ENCODE peak calls at places on chromosomes 12 and 14, in nine cellular contexts. S is prostate gland, P is Peyer's patch, W is mucosa of descending colon, Z is right lobe of liver, N is lung, C is cardiac muscle cell, K is pancreas, J is transverse colon. U is an unnamed sample. For H3K9me3, the result is how much of the 10 kb centered on the place peaks cover.

GRCh38 chr14:30874120-30874998 is at the start of gene COCH:
- DNase-seq in S (no peak), W (peak), Z (peak), N (no peak), C (peak), J (peak), K (peak), P (peak), U (peak)

GRCh38 chr12:24048446-24048845 is 99.0 kb upstream of the SOX5 start:
- DNase-seq in P (no peak), J (no peak), S (no peak), Z (no peak), W (no peak), C (no peak), N (no peak), K (no peak), U (no peak)

GRCh38 chr12:12533238-12533829 is 29.3 kb downstream of the DUSP16 start:
- DNase-seq in C (peak), Z (peak), K (peak), S (no peak), W (peak), N (peak), P (no peak), J (peak), U (peak)

GRCh38 chr12:96710127-96710745 is 196.8 kb upstream of the NEDD1 start:
- DNase-seq in Z (no peak), N (no peak), J (no peak), K (no peak), S (peak), W (no peak), C (peak), P (no peak), U (no peak)

GRCh38 chr12:9606247-9606646 is 1.5 kb downstream of the KLRB1 start:
- DNase-seq in K (no peak), P (no peak), W (no peak), S (no peak), Z (no peak), C (no peak), N (no peak), J (no peak), U (no peak)

GRCh38 chr14:51209457-51209856 is 30.6 kb upstream of the TMX1 start:
- DNase-seq in K (no peak), J (no peak), C (no peak), W (no peak), Z (no peak), P (no peak), N (no peak), S (no peak), U (no peak)

GRCh38 chr12:92297932-92298681 is 152.5 kb upstream of the BTG1 start:
- DNase-seq in K (no peak), W (no peak), C (no peak), N (no peak), J (no peak), Z (no peak), S (no peak), P (no peak), U (no peak)

GRCh38 chr14:77917802-77918201 is 117.9 kb downstream of the ADCK1 start:
- DNase-seq in C (no peak), P (no peak), N (no peak), Z (no peak), W (no peak), J (no peak), K (no peak), S (no peak), U (no peak)

GRCh38 chr12:9378430-9378835 is 170.2 kb upstream of the PZP start:
- DNase-seq in J (no peak), Z (no peak), S (no peak), P (no peak), W (no peak), K (no peak), C (no peak), N (no peak), U (no peak)

GRCh38 chr12:131130311-131130911 is 176.7 kb downstream of the ADGRD1 start:
- DNase-seq in K (no peak), Z (no peak), N (no peak), J (no peak), C (no peak), S (no peak), P (no peak), W (no peak), U (no peak)

GRCh38 chr12:95661360-95661759 is 110.1 kb upstream of the USP44 start:
- DNase-seq in P (no peak), Z (no peak), W (no peak), J (no peak), S (no peak), N (no peak), K (no peak), C (no peak), U (no peak)

GRCh38 chr12:94100254-94100653 is 48.1 kb upstream of the PLXNC1 start:
- DNase-seq in N (no peak), W (no peak), C (no peak), S (no peak), Z (no peak), J (no peak), K (no peak), P (no peak), U (no peak)

GRCh38 chr12:6116481-6117021 is 7.9 kb downstream of the VWF start:
- DNase-seq in Z (peak), P (peak), J (no peak), S (no peak), W (no peak), C (no peak), N (no peak), K (no peak), U (no peak)

GRCh38 chr12:12141000-12141399 is 70.3 kb downstream of the BCL2L14 start:
- DNase-seq in J (no peak), C (no peak), Z (no peak), S (no peak), W (no peak), N (no peak), P (no peak), K (no peak), U (no peak)

GRCh38 chr12:123696641-123697040 is 15.5 kb upstream of the ATP6V0A2 start:
- DNase-seq in Z (no peak), P (no peak), J (no peak), S (no peak), K (no peak), N (no peak), C (no peak), W (no peak), U (no peak)

GRCh38 chr14:103630364-103631108 is 1.5 kb downstream of the KLC1 start:
- DNase-seq in Z (no peak), N (no peak), C (no peak), P (no peak), K (no peak), W (no peak), S (no peak), J (no peak), U (no peak)

GRCh38 chr14:81464253-81465001 is 64.3 kb upstream of the STON2 start:
- DNase-seq in C (peak), K (no peak), J (peak), S (peak), N (peak), W (no peak), Z (no peak), P (peak), U (peak)

GRCh38 chr14:103315368-103315911 is 18.6 kb upstream of the EIF5 start:
- DNase-seq in C (no peak), Z (peak), J (no peak), N (peak), S (peak), K (no peak), W (no peak), P (no peak), U (no peak)

GRCh38 chr12:19035552-19035951 is 94.0 kb upstream of the PLEKHA5 start:
- DNase-seq in N (no peak), P (no peak), K (no peak), C (no peak), J (no peak), W (no peak), S (no peak), Z (no peak), U (no peak)

GRCh38 chr12:102848832-102849231 is 68.2 kb downstream of the PAH start:
- DNase-seq in N (no peak), K (no peak), C (no peak), Z (no peak), S (no peak), J (no peak), P (no peak), W (no peak), U (no peak)

GRCh38 chr12:113667667-113668356 is 196.1 kb upstream of the LHX5 start:
- DNase-seq in P (no peak), K (no peak), J (no peak), W (no peak), N (no peak), S (no peak), C (no peak), Z (no peak), U (no peak)

GRCh38 chr14:28807518-28807917 is 40.9 kb downstream of the FOXG1 start:
- DNase-seq in P (no peak), N (no peak), W (no peak), K (no peak), Z (no peak), J (no peak), C (no peak), S (no peak), U (no peak)
- H3K9me3 ChIP-seq in P (under half), N (under half), W (under half), K (under half), Z (under half), J (under half), C (under half), S (under half), U (under half)

DNA sequence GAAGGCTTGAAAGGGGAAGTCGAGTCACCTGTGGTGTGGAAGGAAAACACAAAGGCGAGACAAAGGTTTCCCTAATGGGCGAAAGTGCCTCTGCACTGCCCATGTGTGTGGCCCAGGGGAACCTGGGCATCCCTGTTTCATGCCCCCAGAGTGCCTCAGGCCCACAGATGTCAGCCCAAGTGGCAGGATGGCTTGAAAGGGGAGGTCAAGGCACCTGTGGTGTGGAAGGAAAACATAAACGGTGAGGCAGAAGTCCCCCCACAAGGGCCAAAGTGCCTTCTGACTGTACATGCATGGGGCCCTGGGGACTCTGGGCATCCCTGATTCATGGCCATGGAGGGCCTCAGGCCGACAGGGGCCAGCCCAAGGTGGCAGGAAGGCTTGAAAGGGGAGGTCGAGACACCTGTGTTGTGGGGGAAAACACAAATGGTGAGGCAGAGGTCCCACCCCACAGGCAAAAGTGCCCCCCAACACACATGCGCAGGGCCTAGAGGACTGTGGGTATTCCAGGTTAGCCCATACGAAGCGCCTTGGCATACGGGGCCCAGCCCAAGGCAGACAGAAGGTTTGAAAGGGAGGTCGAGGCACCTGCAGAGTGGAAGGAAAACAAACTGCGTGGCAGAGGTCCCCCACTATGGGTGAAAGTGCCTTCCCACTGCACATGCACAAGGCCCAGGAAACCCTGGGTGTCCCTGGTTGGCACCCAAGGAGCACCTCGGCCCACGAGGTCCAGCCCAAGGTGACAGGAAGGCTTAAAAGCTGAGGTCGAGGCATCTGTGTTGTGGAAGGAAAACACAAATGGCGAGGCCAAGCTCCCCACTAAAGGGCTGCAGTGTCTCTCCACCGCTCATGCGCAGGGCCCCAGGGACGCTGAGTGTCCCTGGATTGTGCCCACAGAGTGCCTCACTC is 382.3 kb downstream of the ALG10 start:
- DNase-seq in W (peak), N (peak), Z (peak), J (peak), P (peak), C (no peak), K (peak), S (peak), U (no peak)
- H3K9me3 ChIP-seq in W (half or more), N (half or more), Z (under half), J (half or more), P (under half), C (under half), K (under half), S (under half), U (under half)

DNA sequence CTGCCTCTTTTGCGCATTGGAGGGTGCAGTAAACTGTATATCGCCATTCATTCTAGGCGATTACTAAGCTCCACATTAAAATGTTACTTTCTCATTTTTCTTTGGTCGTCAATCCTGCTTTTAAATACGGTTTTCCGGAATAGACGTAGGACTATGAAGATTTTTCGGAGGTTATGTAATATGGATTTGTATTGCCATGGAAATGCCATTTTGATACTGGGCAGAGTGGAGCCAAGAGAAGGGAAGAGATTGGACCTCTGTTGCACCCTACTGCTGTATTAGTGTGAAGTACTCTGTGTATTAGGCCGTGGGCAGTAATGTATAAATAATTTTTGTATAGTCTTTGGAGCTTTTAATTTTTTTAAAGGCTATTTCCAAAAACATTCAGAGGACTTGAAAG is 992 bp downstream of the RBM25 start:
- DNase-seq in P (no peak), J (no peak), Z (no peak), C (peak), W (no peak), K (no peak), S (no peak), N (no peak), U (no peak)
- H3K9me3 ChIP-seq in P (under half), J (under half), Z (under half), C (under half), W (under half), K (under half), S (under half), N (under half), U (under half)

DNA sequence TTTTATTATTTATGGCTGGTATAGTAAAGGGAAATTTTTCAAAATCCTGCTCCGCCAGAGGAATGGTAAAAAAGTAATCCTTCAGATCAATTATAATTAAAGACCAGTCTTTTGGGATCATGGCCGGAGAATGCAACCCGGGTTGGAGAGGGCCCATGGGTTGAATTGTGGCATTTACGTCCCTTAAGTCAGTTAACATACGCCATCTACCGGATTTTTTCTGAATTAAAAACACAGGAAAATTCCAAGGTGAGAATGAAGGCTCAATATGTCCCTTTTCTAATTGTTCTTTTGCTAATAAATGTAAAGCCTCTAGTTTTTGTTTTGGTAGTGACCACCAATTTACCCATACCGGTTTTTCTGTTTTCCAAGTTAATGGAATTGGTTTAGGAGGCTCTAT is 602.8 kb downstream of the ALG10 start:
- DNase-seq in N (no peak), C (no peak), Z (no peak), S (no peak), K (no peak), W (no peak), J (no peak), P (no peak), U (peak)
- H3K9me3 ChIP-seq in N (under half), C (under half), Z (under half), S (under half), K (under half), W (half or more), J (under half), P (under half), U (under half)

DNA sequence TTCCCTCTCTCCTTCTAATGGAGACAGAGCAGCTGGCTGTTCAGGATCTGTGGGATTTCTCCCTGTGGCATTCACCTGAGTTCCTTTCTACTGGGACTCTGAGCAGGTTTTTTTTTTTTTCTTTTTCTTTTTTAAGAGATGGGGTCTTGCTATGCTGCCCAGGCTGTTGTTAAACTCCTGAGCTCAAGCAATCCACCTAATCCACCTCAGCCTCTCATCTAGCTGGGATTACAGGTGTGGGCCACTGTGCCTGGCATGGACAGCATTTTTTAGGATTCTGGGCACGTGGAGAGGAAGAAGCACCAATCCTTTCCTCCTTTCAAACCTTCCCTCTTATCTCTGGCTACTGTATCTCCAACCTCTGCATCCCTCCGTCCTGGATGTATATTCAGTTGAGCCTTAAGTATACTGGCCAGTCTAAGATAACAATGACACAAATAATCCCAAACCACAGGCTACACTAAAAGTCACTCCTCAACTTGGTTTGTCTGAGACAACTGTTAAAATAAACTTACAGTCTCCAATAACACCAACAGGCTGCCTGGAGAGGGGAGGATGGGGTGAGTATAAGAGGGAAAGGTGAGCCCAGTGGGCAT is 16.4 kb upstream of the CELA1 start:
- DNase-seq in K (no peak), J (no peak), P (no peak), W (no peak), S (no peak), C (no peak), N (no peak), Z (no peak), U (no peak)
- H3K9me3 ChIP-seq in K (under half), J (under half), P (under half), W (under half), S (under half), C (under half), N (under half), Z (under half), U (under half)

GRCh38 chr12:126982707-126983106 is 1284.3 kb upstream of the TMEM132C start:
- DNase-seq in N (no peak), J (no peak), K (no peak), W (no peak), C (no peak), S (no peak), Z (no peak), P (no peak), U (no peak)
- H3K9me3 ChIP-seq in N (under half), J (under half), K (under half), W (under half), C (under half), S (under half), Z (under half), P (under half), U (under half)

GRCh38 chr12:76555797-76556196 is 3.8 kb downstream of the OSBPL8 start:
- DNase-seq in W (no peak), S (no peak), J (no peak), K (no peak), Z (no peak), N (no peak), C (no peak), P (no peak), U (no peak)

GRCh38 chr12:76555226-76555767 is 4.3 kb downstream of the OSBPL8 start:
- DNase-seq in N (no peak), S (no peak), J (no peak), C (no peak), K (no peak), P (no peak), Z (no peak), W (no peak), U (no peak)

GRCh38 chr12:76556373-76556772 is 3.2 kb downstream of the OSBPL8 start:
- DNase-seq in Z (no peak), K (no peak), W (no peak), S (no peak), J (no peak), C (no peak), N (no peak), P (no peak), U (no peak)

GRCh38 chr12:76552343-76552938 is 7.1 kb downstream of the OSBPL8 start:
- DNase-seq in S (no peak), K (no peak), C (peak), J (no peak), W (no peak), N (no peak), Z (no peak), P (no peak), U (no peak)

GRCh38 chr12:76554411-76555225 is 5.0 kb downstream of the OSBPL8 start:
- DNase-seq in P (no peak), K (no peak), S (no peak), W (no peak), J (no peak), C (peak), N (no peak), Z (no peak), U (no peak)
- H3K9me3 ChIP-seq in P (under half), K (under half), S (under half), W (under half), J (under half), C (under half), N (under half), Z (under half), U (under half)

DNA sequence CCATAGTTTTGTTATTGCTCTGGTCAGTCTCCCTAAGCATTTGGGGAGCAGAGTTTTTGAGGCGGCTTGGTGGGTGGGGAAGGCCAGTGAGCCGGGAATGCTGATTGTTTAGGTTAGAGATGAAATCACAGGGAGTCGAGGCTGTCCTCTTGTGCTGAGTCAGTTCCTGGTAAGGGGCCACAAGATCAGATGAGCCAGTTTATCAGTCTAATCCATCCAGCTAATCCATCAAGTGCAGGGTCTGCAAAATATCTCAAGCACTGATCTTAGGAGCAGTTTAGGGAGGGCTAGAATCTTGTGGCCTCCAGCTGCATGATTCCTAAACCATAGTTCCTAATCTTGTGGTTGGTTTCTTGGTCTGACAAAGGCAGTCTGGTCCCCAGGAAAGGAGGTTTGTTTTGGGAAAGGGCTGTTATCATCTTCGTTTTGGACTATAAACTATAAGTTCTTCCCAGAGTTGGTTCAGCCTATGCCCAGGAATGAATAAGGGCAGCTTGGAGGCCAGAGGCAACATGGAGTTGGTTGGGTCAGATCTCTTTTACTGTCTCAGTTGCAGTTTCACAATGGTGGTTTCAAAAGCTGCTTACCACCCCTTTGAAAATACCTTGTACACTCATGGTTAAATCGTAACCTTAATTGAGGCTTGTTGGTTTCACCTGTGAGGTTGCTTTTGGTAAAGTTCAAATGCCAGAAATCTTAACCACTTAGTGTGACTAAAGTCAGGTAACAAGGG is 33.6 kb upstream of the HIGD1C start:
- DNase-seq in S (no peak), J (no peak), W (no peak), C (no peak), Z (no peak), P (no peak), K (no peak), N (no peak), U (no peak)
- H3K9me3 ChIP-seq in S (under half), J (under half), W (under half), C (under half), Z (under half), P (under half), K (under half), N (under half), U (under half)